ENCODE peak calls at places on chromosomes 5 and 9, in four cellular contexts. E is GM06990, V is AG04450, P is Caco-2. A is an unnamed sample.

GRCh38 chr9:112669326-112669725 is 48.6 kb downstream of the INIP start:
- DNase-seq in E (no peak), V (no peak), P (no peak), A (no peak)

GRCh38 chr9:121013911-121014310 is 36.2 kb downstream of the C5 start:
- DNase-seq in E (no peak), P (no peak), V (no peak), A (no peak)

GRCh38 chr9:129319076-129319937 is 141.2 kb upstream of the IER5L start:
- DNase-seq in V (no peak), P (no peak), E (no peak), A (peak; percentile 77)

GRCh38 chr9:20186231-20186630 is 397.4 kb upstream of the SLC24A2 start:
- DNase-seq in E (no peak), V (no peak), P (no peak), A (no peak)

GRCh38 chr5:150213530-150213929 is 23.7 kb downstream of the SLC6A7 start:
- DNase-seq in V (no peak), P (no peak), E (no peak), A (no peak)

GRCh38 chr9:111959468-111959941 is 62.9 kb downstream of the UGCG start:
- DNase-seq in V (no peak), E (no peak), P (peak; percentile 59), A (no peak)

GRCh38 chr5:72790188-72790587 is 26.3 kb upstream of the TNPO1 start:
- DNase-seq in V (no peak), E (no peak), P (no peak), A (no peak)

GRCh38 chr5:151155149-151155776 is 2.3 kb downstream of the ANXA6 start:
- DNase-seq in P (no peak), V (no peak), E (peak; percentile 46), A (no peak)

GRCh38 chr5:90054612-90055011 is 354.9 kb downstream of the CETN3 start:
- DNase-seq in V (no peak), P (no peak), E (no peak), A (no peak)

GRCh38 chr9:37999501-38000189 is 69.4 kb downstream of the SHB start:
- DNase-seq in P (no peak), E (no peak), V (no peak), A (no peak)

GRCh38 chr9:83991355-83991754 is 10.8 kb downstream of the RMI1 start:
- DNase-seq in P (no peak), V (no peak), E (no peak), A (no peak)

GRCh38 chr5:122313001-122313402 is 965 bp downstream of the SNCAIP start:
- DNase-seq in E (no peak), V (no peak), P (no peak), A (no peak)

GRCh38 chr5:121867403-121867802 is 15.7 kb downstream of the FTMT start:
- DNase-seq in V (no peak), P (no peak), E (no peak), A (no peak)

GRCh38 chr5:66642538-66642937 is 46.3 kb downstream of the MAST4 start:
- DNase-seq in E (no peak), V (no peak), P (no peak), A (no peak)

GRCh38 chr9:117247271-117247670 is 167.6 kb downstream of the ASTN2 start:
- DNase-seq in E (no peak), V (no peak), P (peak; percentile 29), A (no peak)

GRCh38 chr5:40869371-40869770 is 28.2 kb downstream of the CARD6 start:
- DNase-seq in V (no peak), P (no peak), E (no peak), A (no peak)
- H3K4me3 ChIP-seq in V (no peak overlapping the region), P (no peak overlapping the region), E (no peak overlapping the region), A (no peak overlapping the region)

GRCh38 chr9:72753261-72753893 is 199.5 kb downstream of the ALDH1A1 start:
- DNase-seq in V (no peak), P (no peak), E (no peak), A (no peak)
- TF ChIP-seq CTCF in V (peak; percentile 46), P (no peak), E (no peak), A (no peak)

GRCh38 chr5:148699028-148699427 is 44.7 kb upstream of the HTR4 start:
- DNase-seq in E (no peak), P (no peak), V (no peak), A (no peak)

GRCh38 chr5:148697177-148697820 is 43.0 kb upstream of the HTR4 start:
- DNase-seq in P (no peak), V (peak; percentile 2), E (no peak), A (no peak)

GRCh38 chr5:148702019-148702596 is 47.8 kb upstream of the HTR4 start:
- DNase-seq in P (no peak), E (no peak), V (no peak), A (no peak)

GRCh38 chr5:148696438-148697036 is 42.2 kb upstream of the HTR4 start:
- DNase-seq in E (no peak), V (no peak), P (no peak), A (no peak)

DNA sequence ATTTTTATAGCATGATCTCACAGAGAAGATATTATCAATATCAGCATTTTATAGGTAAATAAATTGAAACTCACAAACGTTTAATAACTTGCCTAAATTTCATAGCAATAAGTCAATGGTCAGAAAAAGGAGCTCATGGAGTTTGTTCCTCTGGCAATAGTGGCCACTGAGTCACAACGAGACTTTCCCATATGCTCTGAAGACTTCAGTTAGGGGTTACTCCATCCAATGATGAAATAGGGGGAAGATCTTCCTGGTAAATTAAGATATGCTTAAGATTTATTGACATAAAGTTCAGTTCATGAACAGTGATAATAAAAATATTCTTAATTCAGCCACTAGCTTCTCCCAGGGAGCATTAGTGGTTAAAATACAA is 43.5 kb upstream of the HTR4 start:
- DNase-seq in E (no peak), P (no peak), V (no peak), A (no peak)
- H3K4me3 ChIP-seq in E (no peak overlapping the region), P (no peak overlapping the region), V (no peak overlapping the region), A (peak overlapping the region; percentile 58)

GRCh38 chr5:173495225-173495904 is 121.1 kb downstream of the BOD1 start:
- DNase-seq in V (no peak), P (no peak), E (no peak), A (no peak)
- TF ChIP-seq CTCF in V (no peak), P (no peak), E (no peak), A (no peak)

GRCh38 chr5:75611324-75612210 is at the start of gene ANKDD1B:
- DNase-seq in E (peak; percentile 25), V (no peak), P (peak; percentile 61), A (no peak)
- H3K4me3 ChIP-seq in E (no peak within 1 kb of the TSS), V (peak within 1 kb of the TSS; percentile 57), P (peak within 1 kb of the TSS; percentile 74), A (peak within 1 kb of the TSS; percentile 70)

GRCh38 chr5:31664566-31664965 is 25.6 kb downstream of the PDZD2 start:
- DNase-seq in V (no peak), P (peak; percentile 50), E (no peak), A (no peak)
- TF ChIP-seq CTCF in V (no peak), P (peak; percentile 41), E (peak; percentile 48), A (no peak)

DNA sequence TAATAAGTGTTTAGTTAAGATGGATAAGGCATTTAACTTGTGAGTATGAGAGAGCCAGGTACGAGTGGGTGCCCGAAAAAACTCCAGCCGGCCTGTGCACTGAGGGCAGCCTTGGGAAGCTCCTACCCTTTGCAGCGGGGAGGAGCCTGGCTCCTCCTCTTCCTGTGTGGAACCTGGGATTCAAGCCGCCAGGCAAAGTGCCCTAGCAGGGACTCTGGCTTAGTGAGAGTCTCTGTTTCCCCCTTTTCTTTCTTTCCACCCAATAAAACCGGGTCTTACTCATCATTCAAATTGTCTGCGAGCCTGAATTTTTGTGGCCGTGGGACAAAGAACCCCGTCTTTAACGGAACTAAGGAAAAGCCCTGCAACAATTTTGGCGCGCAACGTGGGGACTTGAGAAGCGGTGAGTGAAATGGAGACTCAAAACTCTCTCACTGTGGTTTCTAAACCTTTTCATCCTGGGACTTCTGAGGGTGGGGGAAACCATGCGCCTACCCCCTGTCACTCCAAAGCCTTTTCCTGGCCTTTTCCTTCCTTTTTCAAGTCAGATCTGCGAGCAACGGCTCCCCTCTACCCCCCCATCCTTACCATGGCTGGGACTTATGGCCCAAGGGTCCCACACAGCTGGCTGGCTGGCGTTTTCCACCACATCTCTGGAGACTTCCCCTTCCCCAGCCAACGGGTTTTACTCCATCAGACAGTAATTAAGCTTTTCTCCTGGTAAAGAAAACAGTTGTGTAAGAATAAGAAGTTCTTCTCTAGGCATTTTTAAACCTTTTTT is 535.7 kb upstream of the ACO1 start:
- DNase-seq in V (no peak), P (no peak), E (no peak), A (no peak)
- H3K4me3 ChIP-seq in V (no peak overlapping the region), P (no peak overlapping the region), E (no peak overlapping the region), A (no peak overlapping the region)

GRCh38 chr5:22504411-22504810 is 348.7 kb downstream of the CDH12 start:
- DNase-seq in P (no peak), V (no peak), E (no peak), A (no peak)

GRCh38 chr5:22500521-22500920 is 352.6 kb downstream of the CDH12 start:
- DNase-seq in V (no peak), E (no peak), P (no peak), A (no peak)

GRCh38 chr5:22505891-22506290 is 347.3 kb downstream of the CDH12 start:
- DNase-seq in V (no peak), E (no peak), P (no peak), A (no peak)
- TF ChIP-seq CTCF in V (no peak), E (no peak), P (no peak), A (no peak)

GRCh38 chr9:90547896-90548295 is 94.7 kb downstream of the DIRAS2 start:
- DNase-seq in E (no peak), V (no peak), P (no peak), A (no peak)

GRCh38 chr9:90540734-90541133 is 101.9 kb downstream of the DIRAS2 start:
- DNase-seq in P (no peak), V (no peak), E (no peak), A (no peak)

GRCh38 chr9:90546200-90546599 is 96.4 kb downstream of the DIRAS2 start:
- DNase-seq in P (peak; percentile 6), E (no peak), V (peak; percentile 53), A (no peak)

GRCh38 chr9:90539266-90539665 is 103.4 kb downstream of the DIRAS2 start:
- DNase-seq in P (no peak), V (no peak), E (no peak), A (no peak)

GRCh38 chr9:90544488-90544887 is 98.1 kb downstream of the DIRAS2 start:
- DNase-seq in E (no peak), V (no peak), P (no peak), A (no peak)
- H3K4me3 ChIP-seq in E (no peak overlapping the region), V (no peak overlapping the region), P (no peak overlapping the region), A (no peak overlapping the region)